ENCODE peak calls at places on chromosomes 7 and 10, in five cellular contexts. One of them, this sample, is unnamed.
A peak's percentile ranks its signal among the peaks of the same experiment; 100 is the strongest.

GRCh38 chr10:100303724-100304319 is 17.3 kb upstream of the BLOC1S2 start:
- DNase-seq in gastrocnemius medialis: no peak
- DNase-seq in H9: no peak
- DNase-seq in H1: no peak
- DNase-seq in cardiac fibroblast: peak; percentile 50
- DNase-seq in this sample: no peak

GRCh38 chr10:109920011-109920410 is 3.3 kb downstream of the XPNPEP1 start:
- DNase-seq in gastrocnemius medialis: no peak
- DNase-seq in H9: no peak
- DNase-seq in H1: no peak
- DNase-seq in cardiac fibroblast: no peak
- DNase-seq in this sample: no peak

GRCh38 chr10:47308775-47309174 is 8.8 kb downstream of the GDF10 start:
- DNase-seq in gastrocnemius medialis: no peak
- DNase-seq in H9: no peak
- DNase-seq in H1: no peak
- DNase-seq in cardiac fibroblast: no peak
- DNase-seq in this sample: no peak

GRCh38 chr7:29243777-29244655 is 49.4 kb downstream of the CHN2 start:
- DNase-seq in gastrocnemius medialis: no peak
- DNase-seq in H9: peak; percentile 82
- DNase-seq in H1: peak; percentile 44
- DNase-seq in cardiac fibroblast: no peak
- DNase-seq in this sample: no peak

GRCh38 chr10:16063350-16063749 is 203.0 kb upstream of the MINDY3 start:
- DNase-seq in gastrocnemius medialis: no peak
- DNase-seq in H9: no peak
- DNase-seq in H1: no peak
- DNase-seq in cardiac fibroblast: no peak
- DNase-seq in this sample: no peak

GRCh38 chr7:7207876-7208275 is 25.5 kb downstream of the C1GALT1 start:
- DNase-seq in gastrocnemius medialis: no peak
- DNase-seq in H9: no peak
- DNase-seq in H1: no peak
- DNase-seq in cardiac fibroblast: no peak
- DNase-seq in this sample: no peak

GRCh38 chr7:30682131-30683083 is at the start of gene CRHR2:
- DNase-seq in gastrocnemius medialis: no peak
- DNase-seq in H9: peak; percentile 70
- DNase-seq in H1: no peak
- DNase-seq in cardiac fibroblast: no peak
- DNase-seq in this sample: no peak

GRCh38 chr10:43225004-43225786 is 41.7 kb downstream of the RASGEF1A start:
- DNase-seq in gastrocnemius medialis: no peak
- DNase-seq in H9: peak; percentile 18
- DNase-seq in H1: no peak
- DNase-seq in cardiac fibroblast: no peak
- DNase-seq in this sample: no peak

GRCh38 chr7:11633325-11633724 is 198.7 kb downstream of the THSD7A start:
- DNase-seq in gastrocnemius medialis: no peak
- DNase-seq in H9: no peak
- DNase-seq in H1: no peak
- DNase-seq in cardiac fibroblast: no peak
- DNase-seq in this sample: no peak

GRCh38 chr10:32065871-32066270 is 9.6 kb upstream of the KIF5B start:
- DNase-seq in gastrocnemius medialis: no peak
- DNase-seq in H9: no peak
- DNase-seq in H1: no peak
- DNase-seq in cardiac fibroblast: peak; percentile 79
- DNase-seq in this sample: no peak

GRCh38 chr10:50336140-50336539 is 84.8 kb upstream of the ASAH2 start:
- DNase-seq in gastrocnemius medialis: no peak
- DNase-seq in H9: no peak
- DNase-seq in H1: no peak
- DNase-seq in cardiac fibroblast: no peak
- DNase-seq in this sample: no peak
- TF ChIP-seq CTCF in gastrocnemius medialis: no peak
- TF ChIP-seq CTCF in H9: no peak
- TF ChIP-seq CTCF in H1: no peak
- TF ChIP-seq CTCF in cardiac fibroblast: no peak
- TF ChIP-seq CTCF in this sample: no peak

GRCh38 chr10:59177031-59177861 is 803 bp downstream of the PHYHIPL start:
- DNase-seq in gastrocnemius medialis: no peak
- DNase-seq in H9: peak; percentile 68
- DNase-seq in H1: no peak
- DNase-seq in cardiac fibroblast: peak; percentile 70
- DNase-seq in this sample: peak; percentile 8
- TF ChIP-seq CTCF in gastrocnemius medialis: no peak
- TF ChIP-seq CTCF in H9: no peak
- TF ChIP-seq CTCF in H1: peak; percentile 13
- TF ChIP-seq CTCF in cardiac fibroblast: no peak
- TF ChIP-seq CTCF in this sample: no peak

GRCh38 chr7:92973293-92973731 is 136.9 kb upstream of the CDK6 start:
- DNase-seq in gastrocnemius medialis: no peak
- DNase-seq in H9: no peak
- DNase-seq in H1: no peak
- DNase-seq in cardiac fibroblast: no peak
- DNase-seq in this sample: no peak
- TF ChIP-seq CTCF in gastrocnemius medialis: no peak
- TF ChIP-seq CTCF in H9: no peak
- TF ChIP-seq CTCF in H1: no peak
- TF ChIP-seq CTCF in cardiac fibroblast: no peak
- TF ChIP-seq CTCF in this sample: no peak

GRCh38 chr10:12543589-12543988 is 194.2 kb downstream of the CAMK1D start:
- DNase-seq in gastrocnemius medialis: no peak
- DNase-seq in H9: no peak
- DNase-seq in H1: no peak
- DNase-seq in cardiac fibroblast: no peak
- DNase-seq in this sample: no peak
- TF ChIP-seq CTCF in gastrocnemius medialis: no peak
- TF ChIP-seq CTCF in H9: no peak
- TF ChIP-seq CTCF in H1: no peak
- TF ChIP-seq CTCF in cardiac fibroblast: no peak
- TF ChIP-seq CTCF in this sample: no peak